ENCODE peak calls at places on chromosomes 2 and 18, in seven cellular contexts. M is ovary, B is GM23338, C is epithelial cell of esophagus, W is mucosa of descending colon, I is lower leg skin, O is iPS DF 6.9. S is an unnamed sample.

GRCh38 chr2:71556811-71557210 is 103.5 kb downstream of the DYSF start:
- DNase-seq in I (no peak), W (no peak), C (no peak), O (no peak), B (no peak), M (no peak), S (no peak)

GRCh38 chr2:240584486-240585031 is 2.0 kb upstream of the CAPN10 start:
- DNase-seq in I (no peak), B (peak; percentile 65), W (peak; percentile 37), C (peak; percentile 54), M (peak; percentile 35), O (no peak), S (no peak)

GRCh38 chr2:170022692-170023091 is 155.3 kb upstream of the MYO3B start:
- DNase-seq in O (no peak), W (no peak), I (no peak), C (peak; percentile 68), M (no peak), B (no peak), S (no peak)

GRCh38 chr2:11498543-11499034 is 32.6 kb upstream of the E2F6 start:
- DNase-seq in B (no peak), M (peak; percentile 76), O (no peak), I (peak; percentile 93), C (no peak), W (peak; percentile 42), S (no peak)

GRCh38 chr2:67471681-67472080 is 74.5 kb downstream of the ETAA1 start:
- DNase-seq in O (no peak), M (no peak), W (no peak), C (no peak), B (no peak), I (no peak), S (no peak)

GRCh38 chr18:56789004-56789888 is 138.1 kb downstream of the WDR7 start:
- DNase-seq in C (peak; percentile 55), O (peak; percentile 9), I (no peak), B (peak; percentile 81), M (no peak), W (no peak), S (no peak)

GRCh38 chr2:69059731-69060290 is 46.8 kb downstream of the ANTXR1 start:
- DNase-seq in C (no peak), M (no peak), W (no peak), I (no peak), O (no peak), B (no peak), S (no peak)

GRCh38 chr18:13112982-13113381 is 105.6 kb upstream of the LDLRAD4 start:
- DNase-seq in I (no peak), O (peak; percentile 33), M (no peak), C (peak; percentile 17), W (peak; percentile 48), B (peak; percentile 85), S (peak; percentile 48)

GRCh38 chr18:48475635-48476549 is 62.9 kb upstream of the CTIF start:
- DNase-seq in W (peak; percentile 29), C (peak; percentile 72), B (peak; percentile 88), O (peak; percentile 20), I (no peak), M (peak; percentile 57), S (peak; percentile 38)

GRCh38 chr2:56192664-56193305 is 9.0 kb downstream of the CCDC85A start:
- DNase-seq in I (no peak), O (no peak), M (no peak), W (no peak), C (no peak), B (no peak), S (no peak)

GRCh38 chr2:219661955-219662395 is 34.5 kb downstream of the SLC4A3 start:
- DNase-seq in W (no peak), I (peak; percentile 3), O (no peak), M (no peak), B (no peak), C (peak; percentile 88), S (no peak)

GRCh38 chr18:23114171-23114881 is 21.0 kb upstream of the CABLES1 start:
- DNase-seq in C (no peak), I (no peak), B (no peak), O (no peak), M (no peak), W (no peak), S (no peak)

GRCh38 chr2:46331099-46331766 is 34.0 kb downstream of the EPAS1 start:
- DNase-seq in O (no peak), M (no peak), W (no peak), C (peak; percentile 23), B (no peak), I (no peak), S (no peak)

GRCh38 chr18:62486290-62486964 is 36.4 kb upstream of the ZCCHC2 start:
- DNase-seq in M (no peak), W (no peak), O (no peak), C (peak; percentile 98), B (no peak), I (no peak), S (peak; percentile 13)

GRCh38 chr2:176457486-176457885 is 188.2 kb downstream of the MTX2 start:
- DNase-seq in B (no peak), M (no peak), I (no peak), C (peak; percentile 33), W (no peak), O (no peak), S (no peak)

GRCh38 chr2:190766581-190766980 is 114.0 kb upstream of the GLS start:
- DNase-seq in I (no peak), W (no peak), B (no peak), O (no peak), C (peak; percentile 10), M (no peak), S (no peak)

GRCh38 chr2:64049633-64050220 is 30.5 kb upstream of the VPS54 start:
- DNase-seq in I (no peak), M (peak; percentile 48), W (peak; percentile 68), B (peak; percentile 84), O (no peak), C (peak; percentile 78), S (peak; percentile 38)

GRCh38 chr2:43307046-43307445 is 80.6 kb upstream of the ZFP36L2 start:
- DNase-seq in M (no peak), I (no peak), W (no peak), C (no peak), B (no peak), O (no peak), S (no peak)

GRCh38 chr2:43309935-43310334 is 83.5 kb upstream of the ZFP36L2 start:
- DNase-seq in O (no peak), W (no peak), M (no peak), I (no peak), B (no peak), C (no peak), S (no peak)

GRCh38 chr2:43306197-43306596 is 79.8 kb upstream of the ZFP36L2 start:
- DNase-seq in B (no peak), I (no peak), M (no peak), C (no peak), O (no peak), W (no peak), S (no peak)

GRCh38 chr2:43305537-43305936 is 79.1 kb upstream of the ZFP36L2 start:
- DNase-seq in I (peak; percentile 93), W (no peak), M (no peak), B (no peak), O (no peak), C (no peak), S (no peak)

DNA sequence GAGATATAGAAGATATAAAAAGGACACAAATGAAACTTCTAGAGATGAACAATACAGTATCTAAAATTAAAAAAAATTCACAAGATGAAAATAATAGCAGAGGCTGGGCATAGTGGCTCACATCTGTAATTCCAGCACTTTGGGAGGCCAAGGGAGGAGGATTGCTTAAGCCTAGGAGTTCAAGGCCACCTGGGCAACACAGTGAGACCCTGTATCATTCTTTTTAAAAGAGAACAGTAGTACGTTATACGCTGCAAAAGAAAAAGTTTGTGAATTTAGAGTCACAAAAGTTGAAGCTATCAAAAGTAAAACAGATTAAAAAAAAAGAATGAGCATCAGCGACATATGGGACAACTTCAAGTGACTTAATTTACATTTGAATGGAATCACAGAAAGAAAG is 81.6 kb upstream of the ZFP36L2 start:
- DNase-seq in C (no peak), O (no peak), W (no peak), I (no peak), M (no peak), B (no peak), S (no peak)
- H3K4me3 ChIP-seq in C (no peak overlapping the region), O (no peak overlapping the region), W (no peak overlapping the region), I (no peak overlapping the region), M (no peak overlapping the region), B (no peak overlapping the region), S (no peak overlapping the region)

DNA sequence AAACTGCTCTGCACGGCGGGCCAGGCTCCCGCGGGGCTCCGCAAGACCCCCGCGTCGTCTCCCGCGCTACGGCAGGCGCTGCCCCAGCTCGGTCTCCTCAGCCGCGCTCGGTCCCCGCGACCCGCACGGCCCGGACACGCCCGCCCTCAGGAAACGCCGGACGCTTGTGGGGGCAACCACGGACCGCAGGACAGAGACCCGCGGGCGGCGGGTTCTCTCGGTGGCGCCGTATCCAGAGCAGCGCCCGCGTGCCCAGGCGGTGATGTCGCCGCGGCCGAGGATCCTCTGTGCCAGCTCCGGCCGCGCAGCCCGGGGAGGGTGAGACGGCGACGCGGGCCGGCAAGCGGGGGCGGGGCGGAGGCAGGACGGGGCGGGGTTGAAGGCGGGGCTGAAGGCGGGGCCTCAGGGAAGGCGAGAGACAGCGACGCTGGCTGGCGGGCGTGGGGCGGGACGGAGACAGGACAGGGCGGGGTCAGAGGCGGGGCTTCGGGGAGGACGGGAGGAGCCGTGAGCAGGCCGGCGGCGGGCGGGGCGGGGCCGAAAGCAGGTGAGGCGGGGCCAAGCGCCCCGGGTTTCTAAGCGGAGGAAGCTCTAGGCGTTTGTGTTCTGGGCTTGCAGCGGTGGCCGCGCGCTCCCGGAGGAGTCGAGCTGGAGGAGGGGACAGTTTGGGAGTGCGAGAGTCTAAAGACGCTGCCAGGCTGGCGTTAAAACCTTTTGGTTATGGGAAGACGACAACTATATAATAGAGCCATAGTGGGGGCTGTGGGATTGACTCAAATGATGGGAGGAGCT is at the start of gene DSEL:
- DNase-seq in B (peak; percentile 96), M (peak; percentile 100), W (peak; percentile 99), C (peak; percentile 97), I (peak; percentile 100), O (peak; percentile 60), S (peak; percentile 72)
- H3K4me3 ChIP-seq in B (peak within 1 kb of the TSS; percentile 94), M (peak within 1 kb of the TSS; percentile 79), W (peak within 1 kb of the TSS; percentile 31), C (peak within 1 kb of the TSS; percentile 74), I (peak within 1 kb of the TSS; percentile 87), O (peak within 1 kb of the TSS; percentile 68), S (peak within 1 kb of the TSS; percentile 88)

DNA sequence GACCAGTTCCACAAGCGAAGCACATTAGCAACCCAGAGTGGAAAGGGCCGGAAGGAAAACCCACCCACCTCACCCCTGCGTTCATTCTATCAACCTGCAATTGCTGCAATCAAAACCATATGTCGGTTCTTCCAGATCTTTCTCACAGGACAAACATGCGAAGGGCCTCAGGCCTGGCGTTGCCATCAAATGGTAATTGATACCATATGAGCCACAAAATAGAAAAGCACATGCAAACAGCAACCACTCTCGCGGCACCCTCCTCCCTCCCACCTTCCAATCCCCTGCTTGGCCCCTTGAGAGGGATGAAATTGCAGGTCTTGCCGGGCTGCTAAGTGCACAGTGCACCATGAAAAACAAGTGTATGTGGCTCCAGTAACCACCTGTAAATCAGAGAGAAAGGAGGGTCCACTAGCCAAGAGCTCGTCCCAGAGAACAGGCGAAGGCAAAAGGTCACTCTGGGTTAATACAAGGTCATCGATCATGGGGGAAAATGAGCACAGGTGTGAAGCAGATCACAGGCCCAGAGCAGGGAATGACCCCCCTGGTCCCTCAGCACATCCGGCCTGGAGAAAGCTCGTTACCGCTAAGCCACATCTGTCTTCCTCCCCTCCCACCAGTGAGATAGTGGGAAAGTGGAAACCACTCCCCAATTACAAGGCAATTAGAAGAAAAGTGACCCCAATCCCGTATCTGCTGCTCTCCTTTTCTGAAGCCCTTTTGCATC is 287.4 kb downstream of the TCF4 start:
- DNase-seq in B (peak; percentile 40), M (no peak), W (no peak), I (peak; percentile 82), O (no peak), C (no peak), S (no peak)
- H3K4me3 ChIP-seq in B (peak overlapping the region; percentile 4), M (no peak overlapping the region), W (no peak overlapping the region), I (no peak overlapping the region), O (no peak overlapping the region), C (no peak overlapping the region), S (no peak overlapping the region)

GRCh38 chr2:172775319-172775718 is 39.7 kb downstream of the RAPGEF4 start:
- DNase-seq in M (no peak), C (no peak), O (no peak), B (no peak), I (no peak), W (no peak), S (no peak)
- H3K4me3 ChIP-seq in M (no peak overlapping the region), C (no peak overlapping the region), O (no peak overlapping the region), B (no peak overlapping the region), I (no peak overlapping the region), W (no peak overlapping the region), S (no peak overlapping the region)